ENCODE peak calls at places on chromosome 9, in eight cellular contexts. I is stomach; M is adipocyte; K is CD8-positive, alpha-beta memory T cell; B is cardiac muscle cell; Y is fibroblast of lung; S is left ventricle myocardium inferior; U is Caco-2. W is an unnamed sample. For H3K36me3, the result is how much of the 10 kb centered on the place peaks cover.

GRCh38 chr9:94941211-94941875 is 214.8 kb downstream of the AOPEP start:
- DNase-seq in I (no peak), M (no peak), K (no peak), B (no peak), Y (peak), S (no peak), U (peak), W (no peak)

GRCh38 chr9:93092171-93092991 is 3.6 kb upstream of the CARD19 start:
- DNase-seq in I (no peak), M (no peak), K (no peak), B (no peak), Y (no peak), S (no peak), U (no peak), W (no peak)

GRCh38 chr9:75788006-75788634 is 102.4 kb upstream of the PCSK5 start:
- DNase-seq in I (no peak), M (peak), K (no peak), B (peak), Y (peak), S (peak), U (no peak), W (peak)

GRCh38 chr9:93068956-93069355 is 10.5 kb downstream of the SUSD3 start:
- DNase-seq in I (no peak), M (no peak), K (peak), B (no peak), Y (no peak), S (no peak), U (no peak), W (no peak)

GRCh38 chr9:88280816-88281382 is 107.3 kb upstream of the SPIN1 start:
- DNase-seq in I (no peak), M (no peak), K (no peak), B (peak), Y (peak), S (no peak), U (peak), W (no peak)

GRCh38 chr9:4097490-4097889 is 202.4 kb downstream of the GLIS3 start:
- DNase-seq in I (no peak), M (peak), K (no peak), B (peak), Y (peak), S (no peak), U (no peak), W (no peak)

GRCh38 chr9:20253635-20254034 is 368.7 kb downstream of the MLLT3 start:
- DNase-seq in I (no peak), M (no peak), K (no peak), B (no peak), Y (no peak), S (no peak), U (no peak), W (no peak)

GRCh38 chr9:22307013-22307711 is 139.5 kb upstream of the DMRTA1 start:
- DNase-seq in I (peak), M (peak), K (no peak), B (peak), Y (peak), S (no peak), U (peak), W (no peak)

GRCh38 chr9:99389087-99390033 is 167.3 kb downstream of the SEC61B start:
- DNase-seq in I (no peak), M (no peak), K (no peak), B (peak), Y (peak), S (no peak), U (no peak), W (peak)

GRCh38 chr9:110703669-110704068 is 35.1 kb downstream of the MUSK start:
- DNase-seq in I (no peak), M (no peak), K (no peak), B (no peak), Y (no peak), S (no peak), U (no peak), W (no peak)

GRCh38 chr9:107213561-107214028 is 69.5 kb upstream of the RAD23B start:
- DNase-seq in I (no peak), M (peak), K (no peak), B (peak), Y (peak), S (no peak), U (no peak), W (peak)

GRCh38 chr9:94554439-94555331 is at the start of gene PCAT7:
- DNase-seq in I (peak), M (peak), K (no peak), B (peak), Y (peak), S (no peak), U (peak), W (peak)

GRCh38 chr9:18421391-18421790 is 52.6 kb upstream of the ADAMTSL1 start:
- DNase-seq in I (no peak), M (no peak), K (no peak), B (no peak), Y (no peak), S (no peak), U (no peak), W (no peak)

GRCh38 chr9:99726758-99727157 is 94.9 kb upstream of the NR4A3 start:
- DNase-seq in I (no peak), M (no peak), K (no peak), B (no peak), Y (peak), S (no peak), U (no peak), W (peak)

GRCh38 chr9:133563286-133564213 is 29.0 kb downstream of the ADAMTSL2 start:
- DNase-seq in I (no peak), M (peak), K (no peak), B (peak), Y (no peak), S (peak), U (peak), W (no peak)

GRCh38 chr9:68446836-68447235 is 90.4 kb downstream of the PGM5 start:
- DNase-seq in I (no peak), M (no peak), K (no peak), B (no peak), Y (no peak), S (no peak), U (no peak), W (peak)

GRCh38 chr9:93082841-93083411 is 13.1 kb upstream of the CARD19 start:
- DNase-seq in I (no peak), M (no peak), K (peak), B (no peak), Y (no peak), S (no peak), U (no peak), W (no peak)

GRCh38 chr9:106830527-106831140 is 32.3 kb upstream of the ZNF462 start:
- DNase-seq in I (no peak), M (peak), K (no peak), B (peak), Y (peak), S (no peak), U (no peak), W (no peak)

GRCh38 chr9:33112099-33112498 is 35.6 kb upstream of the SMU1 start:
- DNase-seq in I (no peak), M (no peak), K (no peak), B (no peak), Y (no peak), S (no peak), U (no peak), W (no peak)

GRCh38 chr9:26264709-26265601 is 586.7 kb upstream of the TUSC1 start:
- DNase-seq in I (no peak), M (peak), K (no peak), B (peak), Y (peak), S (no peak), U (no peak), W (peak)

GRCh38 chr9:123225374-123225813 is 43.0 kb downstream of the STRBP start:
- DNase-seq in I (no peak), M (peak), K (peak), B (peak), Y (peak), S (no peak), U (peak), W (peak)

GRCh38 chr9:79469164-79469563 is 102.6 kb upstream of the TLE4 start:
- DNase-seq in I (no peak), M (no peak), K (no peak), B (no peak), Y (no peak), S (no peak), U (no peak), W (no peak)

GRCh38 chr9:106893088-106893487 is 30.1 kb downstream of the ZNF462 start:
- DNase-seq in I (no peak), M (peak), K (no peak), B (peak), Y (peak), S (no peak), U (no peak), W (peak)

GRCh38 chr9:81874926-81875325 is 53.3 kb upstream of the SPATA31D4 start:
- DNase-seq in I (no peak), M (peak), K (no peak), B (peak), Y (peak), S (no peak), U (no peak), W (peak)

GRCh38 chr9:94950040-94950732 is 223.7 kb downstream of the AOPEP start:
- DNase-seq in I (peak), M (no peak), K (no peak), B (no peak), Y (no peak), S (no peak), U (peak), W (no peak)

GRCh38 chr9:127559247-127559680 is 52.8 kb upstream of the STXBP1 start:
- DNase-seq in I (no peak), M (no peak), K (no peak), B (no peak), Y (no peak), S (no peak), U (no peak), W (no peak)

GRCh38 chr9:134663084-134663483 is 21.5 kb downstream of the COL5A1 start:
- DNase-seq in I (no peak), M (no peak), K (peak), B (no peak), Y (no peak), S (peak), U (no peak), W (no peak)

GRCh38 chr9:35829764-35830096 is 702 bp downstream of the TMEM8B start:
- DNase-seq in I (no peak), M (no peak), K (no peak), B (no peak), Y (no peak), S (no peak), U (no peak), W (no peak)

GRCh38 chr9:68731857-68732256 is 26.8 kb downstream of the PIP5K1B start:
- DNase-seq in I (no peak), M (no peak), K (no peak), B (no peak), Y (no peak), S (no peak), U (no peak), W (no peak)

GRCh38 chr9:129185991-129186390 is 7.9 kb upstream of the IER5L start:
- DNase-seq in I (no peak), M (no peak), K (no peak), B (no peak), Y (no peak), S (no peak), U (no peak), W (no peak)

GRCh38 chr9:125462766-125463384 is 201.2 kb downstream of the GAPVD1 start:
- DNase-seq in I (no peak), M (no peak), K (no peak), B (no peak), Y (peak), S (no peak), U (peak), W (no peak)

GRCh38 chr9:125463926-125464325 is 202.3 kb downstream of the GAPVD1 start:
- DNase-seq in I (no peak), M (no peak), K (no peak), B (no peak), Y (no peak), S (no peak), U (no peak), W (no peak)

GRCh38 chr9:125460883-125461475 is 199.4 kb downstream of the GAPVD1 start:
- DNase-seq in I (no peak), M (no peak), K (no peak), B (peak), Y (peak), S (no peak), U (no peak), W (peak)

GRCh38 chr9:125460346-125460745 is 198.7 kb downstream of the GAPVD1 start:
- DNase-seq in I (no peak), M (no peak), K (no peak), B (no peak), Y (peak), S (no peak), U (no peak), W (no peak)

DNA sequence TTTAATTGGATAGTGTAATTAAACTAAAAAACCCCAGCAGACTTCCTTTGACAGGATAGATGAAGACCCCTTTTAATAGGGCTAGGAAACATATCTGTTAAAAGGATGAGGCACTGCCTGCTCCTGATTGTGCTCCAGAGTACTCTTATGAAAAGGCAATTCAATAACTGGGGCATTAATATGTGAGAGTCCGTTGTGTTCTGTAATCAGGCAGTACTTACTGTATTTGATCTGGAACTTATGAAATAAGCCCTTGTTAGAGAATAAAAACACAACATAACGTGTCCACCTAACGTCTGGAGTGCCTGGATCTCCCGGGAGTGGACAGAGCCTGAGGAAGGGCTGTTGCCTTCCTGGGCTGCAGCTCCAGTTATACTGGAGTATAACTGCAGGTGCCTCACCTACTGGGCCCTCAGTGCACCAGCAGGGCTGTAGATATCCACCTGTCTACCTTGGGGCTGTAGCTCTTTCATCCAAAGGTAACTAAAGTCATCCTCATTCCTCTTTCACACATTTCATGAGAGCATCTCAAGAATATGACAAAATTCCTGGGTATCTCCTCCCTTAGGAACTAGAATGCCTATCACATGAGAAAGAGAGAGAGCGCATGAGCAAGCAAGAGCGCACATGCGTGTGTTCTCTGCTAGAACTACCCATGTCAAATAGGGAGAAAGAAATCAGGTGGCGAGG is 200.0 kb downstream of the GAPVD1 start:
- DNase-seq in I (no peak), M (no peak), K (no peak), B (no peak), Y (peak), S (no peak), U (no peak), W (no peak)
- H3K36me3 ChIP-seq in I (under half), M (under half), K (under half), B (under half), Y (under half), S (under half), U (under half), W (under half)

DNA sequence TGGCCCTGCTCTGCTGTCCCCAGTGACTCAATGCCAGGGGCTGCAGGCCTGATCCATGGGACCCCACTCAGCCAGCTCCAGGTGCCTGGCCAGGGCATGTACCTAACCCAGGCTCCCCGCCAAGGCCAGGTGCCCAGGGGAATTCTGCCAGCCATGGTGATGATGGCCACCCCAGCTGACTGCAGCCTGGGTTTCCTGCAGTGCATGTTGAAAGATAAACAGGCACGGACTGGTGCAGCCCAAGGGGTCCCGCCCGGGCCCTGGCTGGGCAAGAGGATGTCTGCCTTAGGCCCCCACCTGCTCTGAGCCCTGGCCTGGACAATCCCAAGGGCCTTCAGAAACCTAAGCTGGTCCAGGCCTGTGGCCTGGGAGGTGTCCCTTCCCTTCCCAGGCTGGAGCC is 1.2 kb downstream of the ABCA2 start:
- DNase-seq in I (peak), M (no peak), K (no peak), B (no peak), Y (no peak), S (no peak), U (no peak), W (no peak)
- H3K4me3 ChIP-seq in I (peak), M (peak), K (no peak), B (no peak), Y (no peak), S (peak), U (peak), W (no peak)

GRCh38 chr9:131623655-131624330 is 78.5 kb downstream of the PRRT1B start:
- DNase-seq in I (no peak), M (no peak), K (no peak), B (no peak), Y (no peak), S (no peak), U (no peak), W (no peak)
- H3K36me3 ChIP-seq in I (half or more), M (half or more), K (under half), B (under half), Y (under half), S (half or more), U (under half), W (under half)

DNA sequence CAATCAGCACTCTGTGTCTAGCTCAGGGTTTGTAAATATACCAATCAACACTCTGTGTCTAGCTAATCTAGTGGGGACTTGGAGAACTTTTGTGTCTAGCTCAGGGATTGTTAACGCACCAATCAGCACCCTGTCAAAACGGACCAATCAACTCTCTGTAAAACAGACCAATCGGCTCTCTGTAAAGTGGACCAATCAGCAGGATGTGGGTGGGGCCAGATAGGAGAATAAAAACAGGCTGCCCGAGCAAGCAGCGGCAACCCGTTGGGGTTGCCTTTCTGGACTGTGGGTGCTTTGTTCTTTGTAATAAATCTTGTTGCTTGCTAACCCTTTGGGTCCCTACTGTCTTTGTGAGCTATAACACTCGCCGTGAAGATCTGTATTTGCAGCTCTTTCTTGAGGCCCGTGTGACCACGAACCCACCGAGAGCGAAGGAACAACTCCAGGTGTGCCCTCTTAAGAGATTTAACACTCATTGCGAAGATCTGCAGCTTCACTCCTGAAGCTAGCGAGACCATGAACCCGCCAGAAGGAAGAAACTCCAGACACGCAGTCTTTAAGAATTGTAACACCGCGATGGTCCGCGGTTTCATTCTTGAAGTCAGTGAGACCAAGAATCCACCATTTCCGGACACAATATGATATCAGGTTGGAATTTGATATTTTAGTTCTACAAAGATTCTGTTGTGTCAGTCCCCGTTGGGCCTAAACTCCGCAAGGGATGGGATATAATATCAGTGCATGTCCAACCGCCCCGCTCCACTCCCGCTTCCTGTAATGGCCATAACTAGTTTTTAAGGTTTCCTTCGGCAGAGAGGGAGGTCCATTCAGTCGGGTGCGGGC is 738 bp upstream of the TRMT10B start:
- DNase-seq in I (no peak), M (no peak), K (no peak), B (no peak), Y (no peak), S (no peak), U (no peak), W (no peak)
- H3K4me3 ChIP-seq in I (peak), M (peak), K (peak), B (peak), Y (peak), S (peak), U (peak), W (peak)